ENCODE peak calls at places on chromosomes 2 and 18, in ten cellular contexts. L, Q, X, Z, M, A, F, W, R and P are unnamed samples.

GRCh38 chr2:173160618-173161017 is 85.0 kb downstream of the MAP3K20 start:
- DNase-seq in Z (no peak), L (no peak), M (no peak), W (no peak), Q (no peak), X (no peak), A (no peak), F (no peak), R (no peak), P (no peak)

GRCh38 chr2:60954139-60954538 is 63.4 kb upstream of the PEX13 start:
- DNase-seq in Q (no peak), X (no peak), F (no peak), A (no peak), W (no peak), L (no peak), R (no peak), M (no peak), Z (no peak), P (no peak)

GRCh38 chr2:142843731-142844130 is 33.7 kb upstream of the KYNU start:
- DNase-seq in A (no peak), R (no peak), W (no peak), L (no peak), Z (no peak), M (no peak), X (no peak), Q (no peak), F (no peak), P (peak)

GRCh38 chr2:174683392-174683759 is 80.9 kb downstream of the CHRNA1 start:
- DNase-seq in M (no peak), X (no peak), F (no peak), L (no peak), R (no peak), W (no peak), A (no peak), Q (no peak), Z (peak), P (peak)

GRCh38 chr2:121699421-121700328 is 37.0 kb downstream of the NIFK start:
- DNase-seq in F (no peak), L (no peak), M (peak), A (peak), R (peak), X (peak), Q (peak), Z (peak), W (peak), P (peak)

GRCh38 chr2:25314514-25315315 is 27.0 kb downstream of the DNMT3A start:
- DNase-seq in W (peak), A (no peak), L (peak), R (peak), M (peak), Q (no peak), F (peak), Z (no peak), X (peak), P (peak)

GRCh38 chr18:76429262-76430126 is 65.5 kb downstream of the ZNF516 start:
- DNase-seq in R (no peak), X (peak), L (no peak), F (no peak), Q (no peak), W (no peak), A (no peak), M (no peak), Z (no peak), P (no peak)

GRCh38 chr2:28394331-28394877 is 1.7 kb downstream of the FOSL2 start:
- DNase-seq in M (no peak), A (no peak), Q (peak), L (peak), F (peak), W (peak), X (peak), Z (peak), R (peak), P (peak)

GRCh38 chr2:124296470-124296869 is 271.4 kb downstream of the CNTNAP5 start:
- DNase-seq in L (no peak), M (no peak), X (no peak), A (no peak), R (no peak), W (no peak), Z (no peak), Q (no peak), F (no peak), P (no peak)

GRCh38 chr2:216194561-216194960 is 85.4 kb downstream of the XRCC5 start:
- DNase-seq in M (no peak), Z (no peak), L (no peak), R (no peak), Q (no peak), W (no peak), X (no peak), F (no peak), A (no peak), P (no peak)

GRCh38 chr2:216194013-216194412 is 84.9 kb downstream of the XRCC5 start:
- DNase-seq in W (no peak), Q (no peak), R (no peak), Z (no peak), M (peak), F (no peak), X (no peak), L (no peak), A (no peak), P (no peak)

GRCh38 chr2:216192181-216192580 is 83.0 kb downstream of the XRCC5 start:
- DNase-seq in M (no peak), R (no peak), L (no peak), W (no peak), Q (no peak), A (no peak), X (no peak), F (no peak), Z (no peak), P (no peak)

GRCh38 chr2:216195565-216195978 is 86.4 kb downstream of the XRCC5 start:
- DNase-seq in W (no peak), X (no peak), M (no peak), Z (peak), L (no peak), R (no peak), F (no peak), Q (peak), A (peak), P (peak)

GRCh38 chr2:216192931-216193330 is 83.8 kb downstream of the XRCC5 start:
- DNase-seq in Q (no peak), F (no peak), Z (no peak), W (no peak), L (no peak), R (no peak), A (no peak), X (no peak), M (no peak), P (no peak)
- TF ChIP-seq CTCF in Q (no peak), F (no peak), Z (no peak), W (no peak), L (no peak), R (no peak), A (no peak), X (no peak), M (no peak), P (no peak)

GRCh38 chr2:45168731-45169338 is 159.6 kb upstream of the SIX2 start:
- DNase-seq in W (no peak), Q (no peak), M (peak), F (no peak), X (no peak), Z (no peak), A (no peak), R (peak), L (no peak), P (no peak)

GRCh38 chr2:45169339-45170190 is 160.3 kb upstream of the SIX2 start:
- DNase-seq in A (no peak), Z (no peak), F (no peak), Q (no peak), L (no peak), R (peak), W (no peak), M (peak), X (no peak), P (no peak)

GRCh38 chr2:45167885-45168284 is 158.6 kb upstream of the SIX2 start:
- DNase-seq in F (no peak), L (no peak), M (no peak), R (no peak), Z (no peak), W (no peak), A (no peak), X (no peak), Q (no peak), P (no peak)

GRCh38 chr2:45170976-45171514 is 161.8 kb upstream of the SIX2 start:
- DNase-seq in Z (no peak), X (no peak), R (no peak), M (no peak), F (no peak), Q (no peak), A (no peak), W (no peak), L (no peak), P (no peak)

DNA sequence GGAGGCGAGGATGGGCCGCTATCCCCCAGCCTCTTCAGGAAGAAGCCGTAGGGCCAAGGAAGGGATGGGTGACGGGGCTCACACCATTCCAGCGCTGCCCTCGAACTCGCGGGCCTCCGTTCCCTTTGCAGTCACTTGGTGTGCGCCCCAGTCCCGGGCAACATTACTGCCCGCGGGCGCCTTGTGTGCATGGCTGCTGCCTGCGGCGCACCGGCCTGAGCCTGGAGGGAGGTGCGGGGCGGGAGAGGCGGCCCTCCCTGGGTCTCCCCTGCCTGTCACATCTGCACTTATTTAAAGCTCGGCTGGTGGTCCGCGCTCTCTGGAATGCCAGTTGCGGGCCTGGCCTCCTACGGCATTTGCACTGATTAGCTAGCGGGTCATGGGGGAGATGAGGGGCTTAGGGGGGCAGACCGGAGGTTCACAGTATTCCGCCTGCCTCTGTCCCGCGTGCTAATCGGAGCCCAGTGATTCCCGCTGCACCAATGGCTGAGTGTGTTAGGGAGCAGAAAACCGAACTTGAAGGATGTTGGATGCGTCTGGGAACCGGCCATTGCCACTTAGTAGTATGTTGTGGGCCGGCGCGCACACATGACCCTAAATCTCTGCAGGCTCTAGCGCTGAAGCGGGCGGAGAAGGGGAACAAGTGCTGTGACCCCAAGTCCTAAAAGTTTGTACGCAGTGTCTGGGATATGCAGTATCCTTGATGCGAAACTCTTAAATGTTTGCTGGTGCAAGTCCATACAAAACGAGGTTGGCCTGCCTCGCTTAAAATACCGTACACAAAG is 161.1 kb upstream of the SIX2 start:
- DNase-seq in Q (no peak), F (no peak), M (peak), Z (no peak), X (no peak), R (no peak), A (no peak), W (no peak), L (no peak), P (no peak)
- H3K4me3 ChIP-seq in Q (no peak), F (peak), M (no peak), Z (no peak), X (peak), R (no peak), A (no peak), W (peak), L (no peak), P (peak)

DNA sequence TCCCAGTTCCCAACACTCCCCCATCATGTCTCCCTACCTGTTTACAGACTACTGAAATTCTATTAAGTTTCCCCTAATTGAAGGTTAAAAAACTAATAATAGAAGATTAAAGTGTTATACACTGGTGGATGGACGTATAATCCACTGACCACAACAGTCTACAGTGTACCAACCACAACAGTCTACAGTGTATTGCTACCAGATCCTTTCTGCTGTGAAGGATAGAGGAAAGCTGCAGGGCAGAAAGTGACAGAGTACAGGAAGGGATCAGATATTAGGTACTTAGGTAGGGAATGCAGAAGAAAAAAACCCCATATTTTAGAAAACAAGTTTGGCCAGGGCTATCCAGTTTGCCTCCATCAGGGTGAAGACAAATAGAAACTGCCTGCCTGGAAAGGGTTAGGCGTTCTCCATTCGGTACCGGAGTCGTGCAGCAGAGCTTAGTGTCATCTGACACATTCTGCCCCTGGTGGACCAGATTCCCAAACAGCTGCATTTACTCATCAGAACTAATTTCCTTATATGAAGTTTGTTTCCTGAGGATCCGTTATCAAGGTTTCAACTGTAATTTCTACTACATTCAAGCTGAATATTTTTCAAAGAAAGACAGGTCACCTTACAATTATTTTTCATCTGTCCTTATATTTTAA is 49.9 kb downstream of the KLF7 start:
- DNase-seq in M (no peak), R (no peak), Z (peak), L (no peak), F (no peak), A (no peak), X (no peak), W (no peak), Q (no peak), P (peak)
- TF ChIP-seq CTCF in M (no peak), R (no peak), Z (peak), L (no peak), F (no peak), A (peak), X (peak), W (no peak), Q (no peak), P (peak)

GRCh38 chr2:54483426-54483825 is 27.3 kb downstream of the SPTBN1 start:
- DNase-seq in X (no peak), W (no peak), M (no peak), A (no peak), R (no peak), F (no peak), Q (peak), Z (peak), L (no peak), P (no peak)
- H3K4me3 ChIP-seq in X (no peak), W (no peak), M (no peak), A (no peak), R (no peak), F (no peak), Q (no peak), Z (no peak), L (no peak), P (no peak)